ENCODE peak calls at places on chromosomes 7 and 10, in nine cellular contexts. J is GM23338, C is hepatocyte, U is SK-N-SH, M is MM.1S, E is GM23248, O is OCI-LY7, A is HCT116, S is PC-3. K is an unnamed sample.

GRCh38 chr7:90752051-90752450 is 155.9 kb downstream of the CDK14 start:
- DNase-seq in J (no peak), A (no peak), M (no peak), C (no peak), E (no peak), S (no peak), O (no peak), U (no peak), K (no peak)

GRCh38 chr7:81960026-81960425 is 190.2 kb upstream of the HGF start:
- DNase-seq in U (no peak), S (no peak), O (no peak), A (no peak), E (no peak), M (no peak), J (no peak), C (no peak), K (no peak)

GRCh38 chr7:42766810-42767423 is 145.0 kb downstream of the C7orf25 start:
- DNase-seq in S (no peak), M (no peak), E (no peak), O (no peak), A (no peak), U (no peak), C (no peak), J (no peak), K (no peak)

GRCh38 chr10:28676297-28676967 is 889 bp upstream of the BAMBI start:
- DNase-seq in A (no peak), J (peak), O (peak), E (peak), M (peak), C (no peak), S (no peak), U (no peak), K (peak)

GRCh38 chr7:15801565-15801964 is 115.1 kb upstream of the MEOX2 start:
- DNase-seq in M (no peak), A (no peak), U (no peak), C (no peak), O (no peak), J (peak), E (peak), S (no peak), K (peak)

GRCh38 chr10:27360581-27361172 is 120.1 kb upstream of the ACBD5 start:
- DNase-seq in O (peak), U (peak), C (peak), E (peak), S (peak), J (peak), M (peak), A (peak), K (peak)

GRCh38 chr7:145036592-145037386 is 200.9 kb upstream of the TPK1 start:
- DNase-seq in E (peak), J (peak), S (peak), C (peak), U (peak), M (peak), A (peak), O (peak), K (peak)

GRCh38 chr10:624605-625334 is 64.7 kb downstream of the DIP2C start:
- DNase-seq in C (peak), U (peak), E (peak), J (peak), O (no peak), A (no peak), S (no peak), M (no peak), K (peak)

GRCh38 chr10:108597031-108597430 is 1326.3 kb downstream of the XPNPEP1 start:
- DNase-seq in M (no peak), E (peak), A (no peak), S (peak), O (no peak), J (no peak), U (no peak), C (no peak), K (no peak)

GRCh38 chr7:70571986-70572385 is 560.0 kb upstream of the GALNT17 start:
- DNase-seq in M (no peak), U (no peak), S (no peak), C (no peak), E (no peak), O (no peak), A (no peak), J (no peak), K (no peak)

GRCh38 chr10:42576338-42576737 is 62.0 kb downstream of the ZNF33B start:
- DNase-seq in E (no peak), S (no peak), M (no peak), O (no peak), A (no peak), C (no peak), J (no peak), U (no peak), K (no peak)

GRCh38 chr10:58622286-58622685 is 109.6 kb downstream of the BICC1 start:
- DNase-seq in C (no peak), O (no peak), U (peak), E (peak), S (no peak), A (no peak), M (no peak), J (no peak), K (no peak)

GRCh38 chr10:93468532-93469213 is 13.5 kb downstream of the MYOF start:
- DNase-seq in A (peak), O (no peak), C (peak), M (no peak), S (peak), E (peak), J (no peak), U (no peak), K (no peak)

GRCh38 chr7:7157177-7157886 is 25.0 kb upstream of the C1GALT1 start:
- DNase-seq in E (peak), J (no peak), O (no peak), U (no peak), S (peak), C (no peak), A (no peak), M (peak), K (no peak)
- TF ChIP-seq EZH2phosphoT487 in E (no peak), J (no peak), O (no peak), U (no peak), S (no peak), C (no peak), A (no peak), M (no peak), K (no peak)

GRCh38 chr7:6016653-6016966 is 7.5 kb downstream of the AIMP2 start:
- DNase-seq in C (no peak), A (no peak), J (no peak), S (no peak), E (no peak), M (no peak), O (no peak), U (no peak), K (no peak)

GRCh38 chr7:6012355-6013104 is 3.5 kb downstream of the AIMP2 start:
- DNase-seq in S (no peak), J (no peak), M (no peak), E (peak), O (no peak), U (no peak), C (peak), A (no peak), K (no peak)

GRCh38 chr7:6011541-6011940 is 2.5 kb downstream of the AIMP2 start:
- DNase-seq in M (no peak), J (no peak), S (no peak), U (no peak), O (no peak), A (no peak), E (no peak), C (no peak), K (no peak)

GRCh38 chr7:6015917-6016652 is 7.0 kb downstream of the AIMP2 start:
- DNase-seq in E (peak), C (peak), J (no peak), A (no peak), O (peak), M (no peak), S (no peak), U (no peak), K (no peak)
- TF ChIP-seq EZH2phosphoT487 in E (no peak), C (no peak), J (no peak), A (no peak), O (no peak), M (no peak), S (no peak), U (no peak), K (no peak)

GRCh38 chr10:92381543-92381954 is 90.6 kb downstream of the MARCHF5 start:
- DNase-seq in S (no peak), C (no peak), U (peak), A (no peak), J (peak), M (no peak), O (no peak), E (peak), K (no peak)

GRCh38 chr10:92384741-92385140 is 93.8 kb downstream of the MARCHF5 start:
- DNase-seq in C (no peak), U (no peak), S (peak), E (no peak), M (no peak), O (no peak), J (no peak), A (no peak), K (no peak)

GRCh38 chr10:92385836-92386235 is 94.9 kb downstream of the MARCHF5 start:
- DNase-seq in C (no peak), S (no peak), O (no peak), J (no peak), U (no peak), A (no peak), M (no peak), E (no peak), K (no peak)

GRCh38 chr10:92382631-92383030 is 91.7 kb downstream of the MARCHF5 start:
- DNase-seq in M (no peak), S (no peak), C (no peak), U (no peak), O (no peak), E (no peak), J (peak), A (no peak), K (no peak)

DNA sequence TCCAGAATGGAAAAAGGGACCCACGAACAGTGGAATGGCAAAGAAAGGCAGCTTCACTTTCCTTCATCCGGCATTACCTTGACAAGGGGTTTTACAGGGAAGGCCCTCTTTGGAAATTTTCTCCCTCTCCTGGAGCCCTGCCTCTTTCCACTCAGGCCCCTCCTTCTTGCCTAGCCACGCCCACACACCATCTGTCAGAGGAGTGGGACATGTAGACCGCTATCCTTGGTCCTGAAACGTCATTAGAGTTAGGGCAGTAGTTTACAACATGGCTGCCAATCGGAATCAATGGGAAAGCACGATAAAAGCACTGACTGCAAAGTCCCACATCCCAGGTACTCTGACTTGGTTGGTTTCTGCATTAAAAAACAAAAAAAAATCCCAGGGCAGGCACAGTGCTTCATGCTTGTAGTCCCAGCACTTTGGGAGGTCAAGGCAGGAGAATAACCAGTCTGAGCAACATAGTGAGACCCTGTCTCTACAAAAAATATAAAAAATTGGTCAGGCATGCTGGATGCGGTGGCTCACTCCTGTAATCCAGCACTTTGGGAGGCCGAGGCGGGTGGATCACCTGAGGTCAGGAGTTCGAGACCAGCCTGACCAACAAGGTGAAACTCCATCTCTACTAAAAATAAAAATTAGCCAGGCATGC is 96.4 kb downstream of the MARCHF5 start:
- DNase-seq in O (peak), M (peak), E (peak), U (peak), C (peak), A (peak), S (peak), J (peak), K (peak)
- TF ChIP-seq EZH2phosphoT487 in O (no peak), M (no peak), E (no peak), U (no peak), C (no peak), A (no peak), S (no peak), J (no peak), K (no peak)

GRCh38 chr10:9012312-9012711 is 957.8 kb downstream of the GATA3 start:
- DNase-seq in S (no peak), E (peak), U (no peak), J (no peak), O (no peak), C (no peak), M (no peak), A (no peak), K (no peak)
- TF ChIP-seq EZH2phosphoT487 in S (no peak), E (no peak), U (no peak), J (no peak), O (no peak), C (no peak), M (no peak), A (no peak), K (no peak)

GRCh38 chr10:115093776-115094361 is 704 bp downstream of the ATRNL1 start:
- DNase-seq in S (no peak), M (peak), O (no peak), U (peak), E (peak), J (peak), C (peak), A (no peak), K (peak)

GRCh38 chr10:115092258-115092554 is 959 bp upstream of the ATRNL1 start:
- DNase-seq in S (no peak), M (no peak), C (no peak), J (no peak), U (no peak), E (peak), O (no peak), A (no peak), K (no peak)

GRCh38 chr10:115092555-115093285 is 445 bp upstream of the ATRNL1 start:
- DNase-seq in E (peak), C (peak), A (no peak), U (peak), M (peak), J (peak), O (no peak), S (no peak), K (peak)

GRCh38 chr10:115094605-115095004 is 1.4 kb downstream of the ATRNL1 start:
- DNase-seq in S (no peak), O (no peak), U (no peak), C (no peak), J (no peak), E (no peak), M (no peak), A (no peak), K (no peak)

GRCh38 chr10:115093286-115093775 is at the start of gene ATRNL1:
- DNase-seq in J (peak), M (peak), E (peak), U (peak), C (peak), A (no peak), O (no peak), S (no peak), K (peak)
- TF ChIP-seq EZH2phosphoT487 in J (no peak), M (no peak), E (no peak), U (no peak), C (no peak), A (no peak), O (no peak), S (no peak), K (no peak)

GRCh38 chr7:14381306-14381705 is 391.8 kb upstream of the ETV1 start:
- DNase-seq in O (no peak), U (no peak), J (no peak), C (no peak), S (peak), M (no peak), A (no peak), E (peak), K (no peak)
- TF ChIP-seq EZH2phosphoT487 in O (no peak), U (no peak), J (no peak), C (no peak), S (no peak), M (no peak), A (no peak), E (no peak), K (no peak)

GRCh38 chr10:86155034-86155656 is 211.4 kb downstream of the GRID1 start:
- DNase-seq in M (no peak), A (no peak), C (no peak), S (no peak), O (no peak), J (peak), U (peak), E (no peak), K (peak)
- TF ChIP-seq EZH2phosphoT487 in M (no peak), A (no peak), C (no peak), S (no peak), O (no peak), J (no peak), U (no peak), E (no peak), K (no peak)

GRCh38 chr7:40374575-40374974 is 239.8 kb downstream of the SUGCT start:
- DNase-seq in A (no peak), C (no peak), E (peak), U (no peak), S (no peak), O (no peak), M (no peak), J (no peak), K (no peak)

GRCh38 chr7:40369641-40370277 is 235.0 kb downstream of the SUGCT start:
- DNase-seq in C (no peak), U (no peak), M (no peak), A (no peak), O (no peak), S (no peak), E (no peak), J (no peak), K (no peak)

DNA sequence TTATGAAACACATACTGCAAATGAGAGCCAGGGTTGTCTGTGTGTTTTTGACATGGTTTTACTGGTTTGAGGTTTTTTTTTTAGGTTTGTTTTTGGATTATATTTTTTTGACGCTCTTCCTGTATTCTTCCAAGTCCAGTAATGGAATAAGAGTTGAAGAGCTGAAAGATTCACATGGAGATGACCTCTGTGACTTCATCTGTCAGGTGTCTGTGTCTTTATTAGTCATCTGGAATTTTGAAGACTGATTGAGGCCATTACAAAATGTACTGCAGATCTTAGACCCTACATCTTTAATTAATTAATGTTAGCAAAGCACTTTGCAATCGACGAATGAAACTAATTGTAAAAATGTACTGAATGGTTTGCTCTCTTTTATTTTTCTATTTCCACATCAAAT is 237.2 kb downstream of the SUGCT start:
- DNase-seq in S (no peak), O (no peak), A (no peak), C (no peak), J (no peak), E (peak), M (no peak), U (no peak), K (no peak)
- TF ChIP-seq EZH2phosphoT487 in S (no peak), O (no peak), A (no peak), C (no peak), J (no peak), E (no peak), M (no peak), U (no peak), K (no peak)

DNA sequence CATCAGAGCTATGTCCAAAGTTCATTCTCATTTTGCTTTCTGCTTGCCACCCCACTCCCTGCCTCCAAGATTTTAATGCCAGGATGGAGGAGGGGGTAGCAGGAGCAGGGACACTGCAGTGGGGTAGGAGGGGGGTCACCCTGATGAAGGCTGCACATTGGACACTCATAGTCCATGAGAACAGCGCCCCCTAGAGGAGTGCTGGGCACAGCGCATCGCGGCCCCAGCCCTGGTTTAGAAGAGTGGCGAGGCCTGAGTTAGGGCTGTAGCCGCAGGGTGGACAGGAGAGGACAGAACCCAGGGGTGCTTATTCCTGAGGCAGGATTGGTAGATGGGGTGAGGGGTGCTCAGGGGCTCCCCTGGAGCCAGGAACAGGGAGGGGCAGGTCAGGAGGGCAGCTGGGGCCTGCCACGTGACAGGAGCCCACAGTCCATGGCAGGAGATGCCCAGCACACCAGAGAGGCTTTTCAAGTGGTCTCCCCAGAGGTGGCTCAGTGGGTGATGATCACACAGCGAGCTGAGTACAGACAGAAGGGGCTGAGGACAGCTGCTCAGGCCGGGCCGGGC is 71.4 kb downstream of the NEURL1 start:
- DNase-seq in S (peak), A (peak), M (peak), U (peak), J (peak), C (peak), O (peak), E (peak), K (peak)
- TF ChIP-seq EZH2phosphoT487 in S (no peak), A (no peak), M (no peak), U (no peak), J (no peak), C (no peak), O (no peak), E (no peak), K (no peak)

K was measured in neural progenitor cell.